ENCODE peak calls at places on chromosomes 5 and 9, in ten cellular contexts. One of them, this sample, is unnamed.

GRCh38 chr5:125550237-125550636 is 803.8 kb upstream of the ZNF608 start:
- DNase-seq in AG04449: no peak
- DNase-seq in CD8-positive, alpha-beta memory T cell: no peak
- DNase-seq in NCI-H1105: no peak
- DNase-seq in H9: no peak
- DNase-seq in glutamatergic neuron: no peak
- DNase-seq in T1000: peak; percentile 6
- DNase-seq in ELR: no peak
- DNase-seq in MCF 10A: peak; percentile 19
- DNase-seq in naive thymus-derived CD8-positive, alpha-beta T cell: no peak
- DNase-seq in this sample: no peak

GRCh38 chr5:68534131-68534940 is 318.8 kb downstream of the PIK3R1 start:
- DNase-seq in AG04449: no peak
- DNase-seq in CD8-positive, alpha-beta memory T cell: no peak
- DNase-seq in NCI-H1105: peak; percentile 17
- DNase-seq in H9: no peak
- DNase-seq in glutamatergic neuron: no peak
- DNase-seq in T1000: peak; percentile 52
- DNase-seq in ELR: no peak
- DNase-seq in MCF 10A: no peak
- DNase-seq in naive thymus-derived CD8-positive, alpha-beta T cell: no peak
- DNase-seq in this sample: no peak

GRCh38 chr9:120730661-120731514 is 16.6 kb upstream of the MEGF9 start:
- DNase-seq in AG04449: peak; percentile 83
- DNase-seq in CD8-positive, alpha-beta memory T cell: no peak
- DNase-seq in NCI-H1105: no peak
- DNase-seq in H9: no peak
- DNase-seq in glutamatergic neuron: peak; percentile 43
- DNase-seq in T1000: no peak
- DNase-seq in ELR: peak; percentile 85
- DNase-seq in MCF 10A: peak; percentile 84
- DNase-seq in naive thymus-derived CD8-positive, alpha-beta T cell: no peak
- DNase-seq in this sample: peak; percentile 30

GRCh38 chr5:1734908-1735289 is 64.7 kb downstream of the MRPL36 start:
- DNase-seq in AG04449: no peak
- DNase-seq in CD8-positive, alpha-beta memory T cell: no peak
- DNase-seq in NCI-H1105: no peak
- DNase-seq in H9: peak; percentile 24
- DNase-seq in glutamatergic neuron: no peak
- DNase-seq in T1000: no peak
- DNase-seq in ELR: no peak
- DNase-seq in MCF 10A: no peak
- DNase-seq in naive thymus-derived CD8-positive, alpha-beta T cell: no peak
- DNase-seq in this sample: no peak

GRCh38 chr9:16521868-16522381 is 348.5 kb downstream of the BNC2 start:
- DNase-seq in AG04449: peak; percentile 80
- DNase-seq in CD8-positive, alpha-beta memory T cell: no peak
- DNase-seq in NCI-H1105: no peak
- DNase-seq in H9: no peak
- DNase-seq in glutamatergic neuron: no peak
- DNase-seq in T1000: peak; percentile 30
- DNase-seq in ELR: peak; percentile 90
- DNase-seq in MCF 10A: peak; percentile 30
- DNase-seq in naive thymus-derived CD8-positive, alpha-beta T cell: no peak
- DNase-seq in this sample: peak; percentile 34

GRCh38 chr5:180670586-180671359 is 21.4 kb upstream of the FLT4 start:
- DNase-seq in AG04449: no peak
- DNase-seq in CD8-positive, alpha-beta memory T cell: peak; percentile 34
- DNase-seq in NCI-H1105: peak; percentile 42
- DNase-seq in H9: peak; percentile 60
- DNase-seq in glutamatergic neuron: peak; percentile 66
- DNase-seq in T1000: no peak
- DNase-seq in ELR: peak; percentile 51
- DNase-seq in MCF 10A: peak; percentile 75
- DNase-seq in naive thymus-derived CD8-positive, alpha-beta T cell: no peak
- DNase-seq in this sample: peak; percentile 53

GRCh38 chr5:6401410-6401809 is 23.1 kb upstream of the MED10 start:
- DNase-seq in AG04449: no peak
- DNase-seq in CD8-positive, alpha-beta memory T cell: no peak
- DNase-seq in NCI-H1105: no peak
- DNase-seq in H9: no peak
- DNase-seq in glutamatergic neuron: no peak
- DNase-seq in T1000: no peak
- DNase-seq in ELR: no peak
- DNase-seq in MCF 10A: peak; percentile 37
- DNase-seq in naive thymus-derived CD8-positive, alpha-beta T cell: no peak
- DNase-seq in this sample: no peak

GRCh38 chr5:181215997-181216982 is 6.8 kb upstream of the TRIM41 start:
- DNase-seq in AG04449: no peak
- DNase-seq in CD8-positive, alpha-beta memory T cell: no peak
- DNase-seq in NCI-H1105: no peak
- DNase-seq in H9: peak; percentile 43
- DNase-seq in glutamatergic neuron: no peak
- DNase-seq in T1000: no peak
- DNase-seq in ELR: peak; percentile 38
- DNase-seq in MCF 10A: peak; percentile 82
- DNase-seq in naive thymus-derived CD8-positive, alpha-beta T cell: peak; percentile 56
- DNase-seq in this sample: no peak

GRCh38 chr5:144276034-144276822 is 105.6 kb downstream of the KCTD16 start:
- DNase-seq in AG04449: no peak
- DNase-seq in CD8-positive, alpha-beta memory T cell: no peak
- DNase-seq in NCI-H1105: no peak
- DNase-seq in H9: no peak
- DNase-seq in glutamatergic neuron: no peak
- DNase-seq in T1000: no peak
- DNase-seq in ELR: no peak
- DNase-seq in MCF 10A: no peak
- DNase-seq in naive thymus-derived CD8-positive, alpha-beta T cell: no peak
- DNase-seq in this sample: no peak

GRCh38 chr9:73038613-73039012 is 85.8 kb upstream of the ALDH1A1 start:
- DNase-seq in AG04449: no peak
- DNase-seq in CD8-positive, alpha-beta memory T cell: no peak
- DNase-seq in NCI-H1105: no peak
- DNase-seq in H9: peak; percentile 35
- DNase-seq in glutamatergic neuron: peak; percentile 20
- DNase-seq in T1000: peak; percentile 47
- DNase-seq in ELR: no peak
- DNase-seq in MCF 10A: peak; percentile 57
- DNase-seq in naive thymus-derived CD8-positive, alpha-beta T cell: no peak
- DNase-seq in this sample: peak; percentile 5